ENCODE peak calls at places on chromosomes 11 and 22, in four cellular contexts. T, H, A and U are unnamed samples.

GRCh38 chr11:120268686-120269085 is 28.7 kb downstream of the POU2F3 start:
- DNase-seq in H (no peak), T (no peak), A (no peak), U (no peak)

GRCh38 chr22:35631597-35631996 is 14.5 kb upstream of the MB start:
- DNase-seq in T (peak), H (no peak), A (peak), U (peak)

GRCh38 chr11:107740256-107740655 is 28.4 kb upstream of the SLN start:
- DNase-seq in A (no peak), T (no peak), H (no peak), U (no peak)

GRCh38 chr11:116993599-116993998 is 104.6 kb downstream of the SIK3 start:
- DNase-seq in A (no peak), T (no peak), H (no peak), U (peak)

GRCh38 chr11:116219171-116219635 is 553.6 kb downstream of the BUD13 start:
- DNase-seq in T (no peak), H (no peak), A (no peak), U (peak)

GRCh38 chr11:46249103-46249942 is 28.1 kb upstream of the CREB3L1 start:
- DNase-seq in A (no peak), T (no peak), H (no peak), U (no peak)

GRCh38 chr22:18970948-18971315 is 34.8 kb upstream of the PRODH start:
- DNase-seq in H (no peak), T (no peak), A (no peak), U (peak)

GRCh38 chr11:17256512-17256911 is 20.0 kb upstream of the NUCB2 start:
- DNase-seq in H (no peak), A (no peak), T (no peak), U (no peak)

GRCh38 chr22:42947211-42947990 is 67.5 kb downstream of the PACSIN2 start:
- DNase-seq in T (no peak), H (no peak), A (peak), U (no peak)

GRCh38 chr11:129724866-129725265 is 90.8 kb upstream of the TMEM45B start:
- DNase-seq in A (no peak), T (no peak), H (no peak), U (no peak)

GRCh38 chr22:19810381-19811141 is 44.1 kb downstream of the GNB1L start:
- DNase-seq in T (no peak), A (no peak), H (no peak), U (peak)

GRCh38 chr11:93051181-93051580 is 81.7 kb downstream of the MTNR1B start:
- DNase-seq in T (no peak), A (no peak), H (no peak), U (no peak)

GRCh38 chr11:61460986-61461385 is 31.1 kb downstream of the SDHAF2 start:
- DNase-seq in A (no peak), T (no peak), H (no peak), U (no peak)

DNA sequence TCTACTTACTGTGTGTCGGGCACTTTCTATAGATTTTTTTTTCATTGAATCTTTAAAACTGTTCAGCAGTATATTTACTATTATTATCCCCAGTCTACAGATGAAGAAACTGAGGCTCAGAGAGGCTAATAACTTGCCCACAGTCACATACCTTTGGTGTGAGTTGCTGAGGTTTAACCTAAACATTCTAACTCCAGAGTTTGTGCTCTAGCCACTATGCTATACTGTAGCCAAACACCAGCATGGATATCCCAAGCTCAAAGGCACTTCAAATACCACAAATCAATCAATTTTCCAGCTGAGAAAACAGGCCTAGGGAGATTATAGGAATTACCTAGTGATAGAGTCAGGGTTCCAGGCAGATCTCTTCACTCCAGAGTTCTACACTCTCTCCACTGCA is 20.5 kb upstream of the UPB1 start:
- DNase-seq in A (no peak), T (no peak), H (no peak), U (no peak)
- TF ChIP-seq TCF12 in A (no peak), T (no peak), H (no peak), U (no peak)

GRCh38 chr11:3132271-3132781 is 32.8 kb downstream of the OSBPL5 start:
- DNase-seq in T (no peak), A (no peak), H (no peak), U (no peak)

GRCh38 chr11:3133456-3134217 is 31.5 kb downstream of the OSBPL5 start:
- DNase-seq in H (no peak), T (no peak), A (no peak), U (no peak)

GRCh38 chr11:3134218-3134621 is 30.9 kb downstream of the OSBPL5 start:
- DNase-seq in T (no peak), A (no peak), H (no peak), U (no peak)

GRCh38 chr11:3131330-3131941 is 33.7 kb downstream of the OSBPL5 start:
- DNase-seq in A (no peak), H (no peak), T (no peak), U (no peak)

GRCh38 chr11:3132831-3133455 is 32.2 kb downstream of the OSBPL5 start:
- DNase-seq in H (no peak), A (no peak), T (no peak), U (no peak)
- TF ChIP-seq TCF12 in H (no peak), A (no peak), T (no peak), U (no peak)

GRCh38 chr22:47397673-47398072 is 635.2 kb downstream of the TBC1D22A start:
- DNase-seq in H (no peak), A (no peak), T (no peak), U (no peak)
- TF ChIP-seq TCF12 in H (no peak), A (no peak), T (no peak), U (no peak)

GRCh38 chr11:11329062-11329806 is 23.8 kb downstream of the CSNK2A3 start:
- DNase-seq in A (no peak), T (no peak), H (no peak), U (no peak)
- TF ChIP-seq TCF12 in A (no peak), T (no peak), H (no peak), U (no peak)